ENCODE peak calls at places on chromosomes 13 and 19, in eight cellular contexts. A is stimulated activated CD4-positive, alpha-beta T cell treated with anti-CD3 and anti-CD28 coated beads, Interleukin-12 subunit alpha, Interleukin-12 subunit beta, amount 100 ng/mL, for 48 hours; H is fibroblast of pulmonary artery; W is CD4-positive, alpha-beta memory T cell; X is T-helper 2 cell; Z is GM20000; R is sciatic nerve; K is HS-5. V is an unnamed sample.

GRCh38 chr19:42076375-42076944 is 494 bp downstream of the ZNF574 start:
- DNase-seq in A (peak; percentile 15), H (no peak), W (peak; percentile 65), X (no peak), Z (no peak), R (peak; percentile 82), K (no peak), V (no peak)

GRCh38 chr19:3454656-3455392 is 25.5 kb downstream of the SMIM24 start:
- DNase-seq in A (no peak), H (no peak), W (peak; percentile 16), X (no peak), Z (no peak), R (no peak), K (no peak), V (no peak)

GRCh38 chr13:83215627-83216026 is 666.6 kb downstream of the SLITRK1 start:
- DNase-seq in A (no peak), H (peak; percentile 85), W (no peak), X (no peak), Z (no peak), R (no peak), K (no peak), V (no peak)

GRCh38 chr13:51955281-51955771 is 55.9 kb downstream of the ATP7B start:
- DNase-seq in A (no peak), H (no peak), W (no peak), X (no peak), Z (no peak), R (no peak), K (no peak), V (no peak)

GRCh38 chr19:55642153-55643002 is 1.1 kb upstream of the ZNF581 start:
- DNase-seq in A (no peak), H (no peak), W (no peak), X (no peak), Z (no peak), R (no peak), K (no peak), V (peak; percentile 33)

GRCh38 chr19:52170863-52171320 is 529 bp downstream of the ZNF836 start:
- DNase-seq in A (no peak), H (no peak), W (peak; percentile 39), X (no peak), Z (no peak), R (peak; percentile 67), K (no peak), V (no peak)

GRCh38 chr13:78608254-78608704 is 4.9 kb upstream of the POU4F1 start:
- DNase-seq in A (no peak), H (no peak), W (no peak), X (no peak), Z (peak; percentile 31), R (no peak), K (no peak), V (no peak)

GRCh38 chr13:108919036-108919907 is 289.9 kb downstream of the MYO16 start:
- DNase-seq in A (no peak), H (no peak), W (no peak), X (no peak), Z (no peak), R (no peak), K (no peak), V (no peak)

GRCh38 chr19:6875218-6875617 is 12.2 kb upstream of the ADGRE1 start:
- DNase-seq in A (no peak), H (no peak), W (no peak), X (no peak), Z (no peak), R (no peak), K (no peak), V (no peak)

GRCh38 chr13:113967729-113968462 is 6.0 kb downstream of the C13orf46 start:
- DNase-seq in A (no peak), H (no peak), W (no peak), X (no peak), Z (no peak), R (peak; percentile 54), K (no peak), V (no peak)

GRCh38 chr13:100423375-100423774 is 165.2 kb downstream of the GGACT start:
- DNase-seq in A (no peak), H (peak; percentile 26), W (no peak), X (no peak), Z (no peak), R (no peak), K (no peak), V (no peak)

GRCh38 chr19:13463296-13463695 is 43.0 kb downstream of the CACNA1A start:
- DNase-seq in A (no peak), H (peak; percentile 14), W (no peak), X (no peak), Z (no peak), R (no peak), K (no peak), V (peak; percentile 39)

GRCh38 chr19:32178401-32178800 is 167.0 kb upstream of the ZNF507 start:
- DNase-seq in A (no peak), H (no peak), W (no peak), X (no peak), Z (no peak), R (no peak), K (no peak), V (no peak)

GRCh38 chr13:102799544-102800144 is 725 bp downstream of the BIVM start:
- DNase-seq in A (no peak), H (peak; percentile 19), W (peak; percentile 27), X (no peak), Z (peak; percentile 58), R (peak; percentile 65), K (no peak), V (no peak)

GRCh38 chr13:45356966-45357689 is 16.1 kb upstream of the TPT1 start:
- DNase-seq in A (no peak), H (no peak), W (no peak), X (no peak), Z (no peak), R (no peak), K (no peak), V (no peak)

GRCh38 chr19:47047931-47048399 is 459 bp downstream of the TMEM160 start:
- DNase-seq in A (peak; percentile 67), H (peak; percentile 94), W (peak; percentile 82), X (peak; percentile 32), Z (peak; percentile 98), R (peak; percentile 91), K (peak; percentile 63), V (peak; percentile 71)

GRCh38 chr13:31310781-31311180 is 111.0 kb downstream of the B3GLCT start:
- DNase-seq in A (no peak), H (no peak), W (no peak), X (no peak), Z (no peak), R (no peak), K (no peak), V (no peak)

GRCh38 chr19:28886708-28887107 is 326.2 kb downstream of the UQCRFS1 start:
- DNase-seq in A (no peak), H (no peak), W (no peak), X (no peak), Z (no peak), R (no peak), K (no peak), V (no peak)

GRCh38 chr19:39543477-39543857 is 3.5 kb upstream of the EID2 start:
- DNase-seq in A (no peak), H (no peak), W (no peak), X (no peak), Z (no peak), R (no peak), K (no peak), V (no peak)

GRCh38 chr19:48989701-48990291 is 3.3 kb downstream of the GYS1 start:
- DNase-seq in A (no peak), H (no peak), W (no peak), X (no peak), Z (no peak), R (no peak), K (no peak), V (no peak)

GRCh38 chr19:18009412-18010066 is 1.6 kb downstream of the ARRDC2 start:
- DNase-seq in A (no peak), H (no peak), W (peak; percentile 55), X (no peak), Z (no peak), R (no peak), K (no peak), V (no peak)

GRCh38 chr13:104837756-104838155 is 1697.7 kb downstream of the EFNB2 start:
- DNase-seq in A (no peak), H (no peak), W (no peak), X (no peak), Z (no peak), R (no peak), K (no peak), V (no peak)

GRCh38 chr13:99218545-99218944 is 17.9 kb downstream of the UBAC2 start:
- DNase-seq in A (no peak), H (no peak), W (no peak), X (no peak), Z (no peak), R (no peak), K (no peak), V (no peak)

GRCh38 chr19:3880471-3881271 is at the start of gene ATCAY:
- DNase-seq in A (no peak), H (no peak), W (no peak), X (no peak), Z (no peak), R (no peak), K (no peak), V (no peak)

GRCh38 chr19:16581971-16582343 is 9.7 kb upstream of the SLC35E1 start:
- DNase-seq in A (no peak), H (no peak), W (no peak), X (no peak), Z (no peak), R (no peak), K (no peak), V (no peak)

GRCh38 chr19:38049105-38049649 is 142.2 kb downstream of the SIPA1L3 start:
- DNase-seq in A (peak; percentile 21), H (peak; percentile 39), W (peak; percentile 85), X (no peak), Z (peak; percentile 74), R (no peak), K (no peak), V (peak; percentile 88)

GRCh38 chr19:3712663-3713531 is 4.7 kb downstream of the TJP3 start:
- DNase-seq in A (no peak), H (no peak), W (no peak), X (no peak), Z (no peak), R (no peak), K (no peak), V (no peak)

GRCh38 chr19:33552928-33553279 is 31.3 kb upstream of the PEPD start:
- DNase-seq in A (no peak), H (no peak), W (no peak), X (no peak), Z (no peak), R (peak; percentile 18), K (no peak), V (no peak)

GRCh38 chr19:30004403-30004802 is 62.4 kb downstream of the URI1 start:
- DNase-seq in A (no peak), H (no peak), W (no peak), X (no peak), Z (no peak), R (no peak), K (no peak), V (no peak)

GRCh38 chr19:38193445-38193844 is 30.6 kb downstream of the DPF1 start:
- DNase-seq in A (no peak), H (no peak), W (no peak), X (no peak), Z (no peak), R (no peak), K (no peak), V (no peak)

GRCh38 chr13:35210234-35210633 is 266.3 kb downstream of the MAB21L1 start:
- DNase-seq in A (no peak), H (peak; percentile 32), W (no peak), X (no peak), Z (no peak), R (no peak), K (no peak), V (no peak)

GRCh38 chr13:105979586-105979985 is 555.9 kb downstream of the EFNB2 start:
- DNase-seq in A (no peak), H (peak; percentile 14), W (no peak), X (no peak), Z (no peak), R (no peak), K (no peak), V (no peak)

GRCh38 chr19:41959056-41960053 is at the start of gene RABAC1:
- DNase-seq in A (peak; percentile 77), H (peak; percentile 92), W (peak; percentile 93), X (peak; percentile 66), Z (peak; percentile 95), R (peak; percentile 92), K (peak; percentile 67), V (peak; percentile 91)

GRCh38 chr13:81487151-81487550 is 1146.2 kb upstream of the SPRY2 start:
- DNase-seq in A (no peak), H (peak; percentile 9), W (no peak), X (no peak), Z (no peak), R (no peak), K (no peak), V (peak; percentile 18)

V was measured in MM.1S.